ENCODE peak calls at places on chromosomes 1 and 21, in six cellular contexts. G is lung, U is left lung, Y is activated B cell treated with CpG ODN at 0.5 μM for 24 hours, W is suprapubic skin, T is hepatocyte. F is an unnamed sample.

GRCh38 chr21:44702111-44702972 is 5.4 kb downstream of the KRTAP10-12 start:
- DNase-seq in U (no peak), T (no peak), W (peak; percentile 65), Y (no peak), G (peak; percentile 17), F (no peak)

GRCh38 chr21:35257413-35257812 is 208.3 kb upstream of the RUNX1 start:
- DNase-seq in G (peak; percentile 39), U (peak; percentile 53), T (peak; percentile 62), Y (no peak), W (no peak), F (no peak)

GRCh38 chr1:53878492-53879105 is 11.0 kb downstream of the YIPF1 start:
- DNase-seq in U (no peak), T (peak; percentile 73), G (no peak), W (no peak), Y (no peak), F (no peak)

GRCh38 chr21:41779659-41780058 is 12.8 kb upstream of the RIPK4 start:
- DNase-seq in T (no peak), G (no peak), U (no peak), Y (no peak), W (no peak), F (peak; percentile 26)

GRCh38 chr1:60234761-60235160 is 161.2 kb upstream of the C1orf87 start:
- DNase-seq in G (no peak), Y (no peak), T (no peak), U (no peak), W (no peak), F (no peak)

GRCh38 chr1:233293556-233294446 is 1.7 kb downstream of the PCNX2 start:
- DNase-seq in W (no peak), T (no peak), U (no peak), G (no peak), Y (no peak), F (no peak)

GRCh38 chr1:236058141-236058626 is 6.7 kb downstream of the NID1 start:
- DNase-seq in T (peak; percentile 13), U (no peak), Y (no peak), W (no peak), G (no peak), F (no peak)

GRCh38 chr1:44808938-44809917 is 905 bp downstream of the BTBD19 start:
- DNase-seq in W (peak; percentile 83), Y (peak; percentile 62), T (peak; percentile 79), G (peak; percentile 62), U (peak; percentile 86), F (peak; percentile 96)

GRCh38 chr1:17370618-17371017 is 1.4 kb upstream of the PADI6 start:
- DNase-seq in W (no peak), G (no peak), Y (no peak), T (peak; percentile 32), U (no peak), F (no peak)

GRCh38 chr1:162753998-162754585 is 36.4 kb upstream of the HSD17B7 start:
- DNase-seq in Y (no peak), G (no peak), T (no peak), U (no peak), W (no peak), F (no peak)

GRCh38 chr1:4416189-4416588 is 238.2 kb upstream of the AJAP1 start:
- DNase-seq in W (no peak), G (no peak), T (no peak), U (no peak), Y (no peak), F (no peak)

GRCh38 chr1:178461104-178461503 is 35.7 kb downstream of the CLEC20A start:
- DNase-seq in U (no peak), W (no peak), T (no peak), Y (no peak), G (no peak), F (no peak)

GRCh38 chr1:230515451-230516145 is 89.5 kb upstream of the PGBD5 start:
- DNase-seq in G (no peak), Y (no peak), W (no peak), U (no peak), T (peak; percentile 31), F (no peak)

GRCh38 chr21:45535341-45536081 is 6.7 kb downstream of the SLC19A1 start:
- DNase-seq in Y (no peak), U (peak; percentile 87), G (no peak), T (no peak), W (peak; percentile 67), F (peak; percentile 86)

GRCh38 chr1:225447649-225448048 is 19.8 kb upstream of the LBR start:
- DNase-seq in T (no peak), G (no peak), Y (no peak), W (peak; percentile 58), U (peak; percentile 37), F (no peak)

GRCh38 chr1:78035121-78035520 is 10.6 kb upstream of the GIPC2 start:
- DNase-seq in G (no peak), Y (no peak), U (no peak), W (no peak), T (no peak), F (no peak)

GRCh38 chr1:88302843-88303486 is 381.1 kb upstream of the PKN2 start:
- DNase-seq in G (no peak), U (no peak), T (peak; percentile 75), W (no peak), Y (no peak), F (no peak)

GRCh38 chr21:15121655-15122120 is 56.9 kb upstream of the NRIP1 start:
- DNase-seq in U (peak; percentile 42), W (no peak), G (peak; percentile 48), T (peak; percentile 32), Y (no peak), F (no peak)

GRCh38 chr1:164651378-164651951 is 92.5 kb downstream of the PBX1 start:
- DNase-seq in Y (no peak), G (no peak), U (no peak), T (peak; percentile 70), W (no peak), F (no peak)

GRCh38 chr1:119947468-119947867 is 51.2 kb upstream of the ADAM30 start:
- DNase-seq in W (no peak), T (no peak), U (no peak), G (no peak), Y (no peak), F (no peak)

GRCh38 chr1:222465211-222466041 is 82.5 kb downstream of the HHIPL2 start:
- DNase-seq in G (peak; percentile 91), W (peak; percentile 91), U (peak; percentile 93), T (peak; percentile 95), Y (peak; percentile 89), F (peak; percentile 71)

GRCh38 chr1:90434460-90434859 is 282.6 kb downstream of the BARHL2 start:
- DNase-seq in T (peak; percentile 5), U (no peak), W (no peak), G (no peak), Y (no peak), F (no peak)

GRCh38 chr21:42666023-42666747 is 12.8 kb downstream of the PDE9A start:
- DNase-seq in G (no peak), U (no peak), T (no peak), Y (no peak), W (no peak), F (no peak)

GRCh38 chr1:155912056-155912536 is 947 bp upstream of the RIT1 start:
- DNase-seq in T (peak; percentile 19), Y (no peak), U (no peak), G (no peak), W (no peak), F (no peak)

GRCh38 chr1:233005703-233006102 is 55.3 kb downstream of the NTPCR start:
- DNase-seq in U (no peak), G (no peak), W (no peak), Y (no peak), T (no peak), F (no peak)

DNA sequence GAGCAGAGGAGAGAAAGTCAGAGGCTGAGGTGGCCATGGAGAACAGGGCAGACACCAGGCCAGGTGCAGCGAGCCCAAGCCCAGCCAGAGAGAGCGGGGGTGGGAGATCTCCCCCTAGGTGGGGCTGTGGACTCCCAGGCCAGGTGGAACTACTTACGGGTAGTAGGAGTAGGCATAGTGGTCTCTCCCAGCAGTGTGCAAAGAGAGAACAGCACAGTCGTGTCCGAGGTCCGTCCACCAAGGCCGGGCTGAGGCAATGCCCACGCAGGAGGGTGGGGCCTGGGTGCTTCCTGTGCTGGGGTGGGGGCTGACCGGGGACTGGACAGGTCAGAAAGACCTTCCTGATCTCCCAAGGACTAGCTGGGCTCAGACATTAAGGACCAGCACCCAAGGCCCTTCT is 263.7 kb downstream of the PTPRU start:
- DNase-seq in W (peak; percentile 69), U (no peak), Y (no peak), G (no peak), T (no peak), F (no peak)
- TF ChIP-seq CTCF in W (no peak), U (no peak), Y (no peak), G (no peak), T (no peak), F (no peak)

DNA sequence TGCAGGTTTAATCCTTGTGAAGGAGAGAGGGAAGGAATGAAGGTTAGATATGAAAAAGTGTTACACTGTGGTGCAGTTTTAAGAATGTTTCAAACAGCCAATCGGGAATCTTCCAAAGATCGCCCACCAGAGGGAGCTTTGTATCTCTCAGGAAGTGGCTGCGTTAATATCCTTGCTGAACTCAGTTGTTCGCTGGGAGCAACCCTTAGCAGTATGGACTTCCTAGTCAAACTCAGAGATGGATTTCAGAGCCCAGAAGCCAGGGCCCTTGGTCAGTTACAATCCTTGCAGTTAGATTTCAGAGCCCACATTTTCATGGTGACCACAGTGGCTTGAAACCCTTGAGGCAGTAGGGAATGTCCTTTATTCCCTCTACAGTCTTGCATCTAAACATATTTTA is 136.2 kb downstream of the NTNG1 start:
- DNase-seq in Y (no peak), W (no peak), G (no peak), U (no peak), T (peak; percentile 78), F (no peak)
- TF ChIP-seq CTCF in Y (no peak), W (peak; percentile 20), G (no peak), U (peak; percentile 32), T (peak; percentile 68), F (no peak)

DNA sequence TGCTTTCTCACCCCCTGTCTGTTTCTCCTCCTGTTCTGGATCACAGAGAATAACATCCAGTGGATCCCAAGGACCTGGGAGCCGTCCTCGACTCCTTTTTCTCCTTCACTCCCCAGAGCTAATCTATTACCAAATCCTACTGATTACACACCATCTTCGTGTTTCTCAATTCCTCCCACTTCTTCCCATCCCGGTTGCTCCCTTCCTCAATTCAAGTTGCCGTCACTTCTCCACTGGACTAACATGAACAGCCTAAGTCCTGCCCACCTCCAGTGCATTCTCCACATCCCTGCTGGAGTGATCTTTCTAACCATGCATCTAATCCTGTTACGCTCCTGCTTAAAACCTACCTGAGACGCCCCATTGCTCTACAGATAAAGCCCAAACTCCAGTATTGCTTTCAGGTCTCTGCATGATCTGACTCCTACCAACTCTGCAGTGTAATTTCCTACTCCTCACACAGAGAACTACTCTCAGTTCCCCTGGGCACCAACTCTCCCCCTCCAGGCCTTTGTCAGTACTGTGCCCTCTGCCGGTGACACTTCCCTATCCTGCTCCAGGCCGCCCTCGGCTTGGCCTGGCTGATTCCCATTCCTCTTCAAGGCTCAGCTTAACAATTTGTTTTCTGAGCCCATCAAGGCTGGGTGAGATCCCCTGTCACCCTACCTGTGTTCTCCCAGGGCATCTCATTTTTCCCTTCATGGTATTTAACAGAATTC is 2.4 kb downstream of the SLAMF8 start:
- DNase-seq in W (no peak), U (peak; percentile 75), G (peak; percentile 58), T (peak; percentile 60), Y (no peak), F (peak; percentile 75)
- TF ChIP-seq CTCF in W (peak; percentile 47), U (peak; percentile 62), G (no peak), T (peak; percentile 33), Y (no peak), F (peak; percentile 71)

DNA sequence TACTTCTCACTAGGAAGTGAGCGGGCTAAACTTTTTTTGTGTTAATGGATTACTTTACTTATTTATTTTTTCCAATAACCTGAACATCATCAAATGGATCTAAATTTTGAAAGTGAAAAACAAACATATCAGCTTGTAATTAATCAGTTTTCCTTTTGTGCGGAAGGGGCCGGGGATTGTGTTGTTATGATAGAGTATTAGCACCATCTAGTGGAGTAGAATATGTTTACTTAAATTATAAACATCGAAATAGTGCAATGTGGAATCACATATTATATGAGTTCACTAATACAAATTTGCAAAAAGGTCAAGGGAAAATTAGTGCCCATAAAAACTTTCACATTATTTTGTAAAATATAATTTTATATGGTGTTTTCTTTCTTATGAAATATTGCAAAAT is 9.1 kb downstream of the CFH start:
- DNase-seq in Y (no peak), U (no peak), T (peak; percentile 49), W (no peak), G (no peak), F (no peak)
- TF ChIP-seq CTCF in Y (no peak), U (no peak), T (peak; percentile 70), W (no peak), G (peak; percentile 28), F (peak; percentile 76)